ENCODE peak calls at places on chromosomes 1 and 21, in nine cellular contexts. V is cardiac muscle cell; O is uterus; N is CD8-positive, alpha-beta T cell; Q is OCI-LY7; E is kidney; U is tibial nerve; D is fibroblast of lung; C is neural progenitor cell. X is an unnamed sample.
A peak's percentile ranks its signal among the peaks of the same experiment; 100 is the strongest.

GRCh38 chr1:206829875-206830274 is 35.5 kb upstream of the IL20 start:
- DNase-seq in V (no peak), O (no peak), N (no peak), Q (no peak), E (no peak), U (no peak), D (no peak), C (no peak), X (no peak)

GRCh38 chr1:180670681-180671080 is 38.9 kb downstream of the XPR1 start:
- DNase-seq in V (no peak), O (no peak), N (no peak), Q (no peak), E (no peak), U (no peak), D (no peak), C (no peak), X (no peak)

GRCh38 chr1:7768583-7768982 is 2.5 kb upstream of the VAMP3 start:
- DNase-seq in V (no peak), O (no peak), N (no peak), Q (no peak), E (no peak), U (no peak), D (no peak), C (no peak), X (no peak)

GRCh38 chr1:179867493-179868330 is 9.9 kb downstream of the TOR1AIP2 start:
- DNase-seq in V (peak; percentile 71), O (peak; percentile 31), N (peak; percentile 68), Q (peak; percentile 64), E (no peak), U (no peak), D (peak; percentile 32), C (peak; percentile 74), X (no peak)

GRCh38 chr1:47616906-47617305 is 179.1 kb downstream of the FOXD2 start:
- DNase-seq in V (no peak), O (no peak), N (peak; percentile 15), Q (no peak), E (no peak), U (no peak), D (no peak), C (no peak), X (no peak)

GRCh38 chr1:6508876-6509602 is 17.6 kb upstream of the PLEKHG5 start:
- DNase-seq in V (no peak), O (no peak), N (no peak), Q (no peak), E (peak; percentile 55), U (no peak), D (no peak), C (no peak), X (no peak)

GRCh38 chr1:24152631-24153494 is 9.9 kb upstream of the IL22RA1 start:
- DNase-seq in V (no peak), O (no peak), N (no peak), Q (peak; percentile 37), E (peak; percentile 55), U (no peak), D (no peak), C (no peak), X (no peak)

GRCh38 chr1:66924756-66925557 is at the start of the genes DNAI4 and MIER1:
- DNase-seq in V (peak; percentile 99), O (peak; percentile 98), N (peak; percentile 96), Q (peak; percentile 97), E (peak; percentile 100), U (peak; percentile 94), D (peak; percentile 97), C (peak; percentile 99), X (peak; percentile 99)

GRCh38 chr1:21335750-21336168 is 45.5 kb upstream of the ECE1 start:
- DNase-seq in V (no peak), O (no peak), N (no peak), Q (no peak), E (no peak), U (no peak), D (no peak), C (no peak), X (no peak)

GRCh38 chr21:42754270-42754933 is 101.0 kb downstream of the PDE9A start:
- DNase-seq in V (no peak), O (no peak), N (no peak), Q (no peak), E (peak; percentile 43), U (no peak), D (no peak), C (no peak), X (no peak)

GRCh38 chr1:111943056-111943455 is 46.4 kb downstream of the KCND3 start:
- DNase-seq in V (no peak), O (no peak), N (no peak), Q (no peak), E (no peak), U (no peak), D (no peak), C (no peak), X (no peak)

DNA sequence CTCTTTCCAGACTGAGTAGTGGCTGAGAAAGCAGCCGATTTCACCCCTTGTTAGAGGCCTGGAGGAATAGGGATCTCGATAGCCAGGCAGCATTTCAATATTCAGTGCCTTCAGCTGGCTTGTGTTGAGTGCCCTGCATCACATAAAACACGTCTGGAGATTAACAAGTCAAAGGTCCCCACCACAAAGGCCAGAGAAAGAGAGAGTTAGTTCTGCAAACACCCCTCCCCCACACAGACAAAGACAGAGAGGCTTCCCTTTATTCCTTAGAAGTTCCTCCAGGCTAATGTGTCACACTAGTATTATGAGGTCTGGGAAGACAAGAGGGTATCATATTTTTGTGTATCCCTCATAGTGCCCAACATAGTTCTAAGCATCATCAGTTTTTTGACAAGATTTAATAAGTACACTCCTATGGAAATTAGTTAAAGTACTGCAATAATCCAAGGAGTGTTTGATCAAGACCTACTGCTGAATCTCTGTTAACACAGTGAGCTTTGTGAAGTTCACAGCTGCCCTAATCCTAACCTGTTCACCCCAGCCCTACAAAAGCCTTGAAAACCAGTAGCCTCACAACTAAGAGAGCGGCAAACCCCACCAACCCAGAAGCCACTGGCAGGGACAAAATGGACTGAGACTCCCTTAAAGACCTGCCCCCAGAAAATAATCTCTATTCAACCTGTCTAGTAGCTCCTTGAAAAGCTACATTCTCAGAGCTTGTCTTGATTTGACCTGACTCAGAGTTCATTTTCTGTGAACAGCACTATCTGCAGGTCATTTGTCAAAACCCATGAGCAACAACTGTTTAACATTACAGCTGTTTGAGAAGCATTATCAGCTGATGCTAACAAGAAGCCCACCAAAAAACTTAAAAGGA is 91.9 kb downstream of the COLGALT2 start:
- DNase-seq in V (peak; percentile 23), O (no peak), N (no peak), Q (no peak), E (no peak), U (no peak), D (no peak), C (peak; percentile 88), X (no peak)
- H3K27ac ChIP-seq in V (peak overlapping the region; percentile 88), O (no peak overlapping the region), N (no peak overlapping the region), Q (no peak overlapping the region), E (no peak overlapping the region), U (no peak overlapping the region), D (no peak overlapping the region), C (peak overlapping the region; percentile 78), X (no peak overlapping the region)

DNA sequence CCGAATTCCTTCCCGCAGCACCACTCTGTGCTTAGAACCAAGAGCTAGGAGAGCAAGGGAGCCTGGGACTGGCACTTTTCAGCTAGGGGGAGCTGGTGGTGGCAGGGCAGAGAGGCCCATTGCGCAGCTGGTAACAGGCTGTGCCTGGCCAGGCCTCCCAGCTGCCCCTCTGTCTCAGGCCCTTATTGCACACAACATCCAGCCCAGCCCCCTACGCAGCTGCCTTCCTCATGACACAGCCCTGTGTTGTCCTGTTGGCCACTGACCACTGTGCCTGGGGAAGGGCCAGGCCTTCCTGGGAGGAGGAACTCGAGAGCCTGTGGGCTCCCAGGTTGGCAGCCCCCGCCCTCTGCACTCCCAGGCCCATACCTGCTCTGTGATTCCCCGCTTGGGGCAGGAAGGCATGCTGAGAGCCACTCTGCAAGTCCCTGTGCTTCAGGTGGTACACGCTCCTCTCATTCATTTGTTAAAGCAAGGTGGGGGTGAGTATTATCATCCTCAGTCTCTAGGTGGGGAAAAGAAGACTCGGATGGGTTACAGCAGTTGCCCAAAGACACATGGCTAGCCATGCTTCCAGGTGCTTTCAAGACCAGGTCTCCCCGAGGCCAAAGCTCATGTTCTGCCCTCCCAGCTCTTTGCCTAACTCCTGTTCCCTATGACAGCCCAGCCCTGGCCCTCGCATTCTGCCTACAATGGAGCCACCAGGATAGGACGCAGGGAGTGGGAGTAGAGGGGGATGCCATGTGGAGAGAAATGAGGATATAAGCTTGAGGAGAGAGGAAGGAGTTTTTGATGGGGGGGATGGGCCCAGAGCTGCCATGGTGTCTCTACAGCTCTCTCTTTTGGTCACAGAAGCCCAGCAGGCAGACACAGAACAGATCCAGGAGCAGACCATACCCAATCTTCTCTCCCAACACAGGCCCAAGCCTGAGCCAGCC is 81.8 kb downstream of the TMEM53 start:
- DNase-seq in V (no peak), O (no peak), N (no peak), Q (no peak), E (no peak), U (no peak), D (no peak), C (no peak), X (no peak)
- TF ChIP-seq CTCF in V (no peak), O (no peak), N (no peak), Q (no peak), E (no peak), U (no peak), D (no peak), C (no peak), X (no peak)

DNA sequence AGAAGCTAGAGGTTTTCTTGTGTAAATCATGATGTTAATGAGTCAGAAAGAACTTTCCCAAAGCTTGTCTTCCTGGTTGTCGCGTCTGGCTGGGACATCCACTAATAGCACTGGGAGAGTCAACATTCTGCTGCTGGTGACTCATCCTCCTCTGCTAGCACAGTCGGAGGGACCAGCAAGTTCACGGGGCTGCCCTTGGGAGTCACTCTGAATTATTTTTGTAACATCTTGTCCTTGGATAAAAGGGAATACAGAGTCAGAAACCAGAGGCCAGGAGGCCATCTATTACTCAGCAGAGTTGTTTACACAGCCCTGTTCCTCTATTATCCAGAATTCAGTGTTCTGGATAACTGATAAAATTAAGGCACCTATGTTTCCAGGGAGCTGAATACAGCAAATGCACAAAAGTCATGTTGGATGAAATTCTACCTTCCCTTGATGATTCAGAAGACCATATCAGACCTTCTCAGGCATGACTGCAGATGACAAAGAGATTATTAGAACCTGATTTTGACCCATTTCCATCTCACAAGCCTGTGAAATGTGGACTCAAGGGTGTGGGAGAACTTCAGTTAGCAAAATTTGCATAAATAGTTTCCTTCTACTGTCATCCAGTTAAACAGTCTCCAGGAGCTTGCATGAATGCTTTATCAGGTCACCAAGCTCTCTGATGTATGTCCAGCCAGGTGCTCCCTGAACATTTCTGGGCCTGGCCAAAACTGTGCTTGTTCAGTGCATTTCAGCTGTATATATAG is 68.1 kb downstream of the JAK1 start:
- DNase-seq in V (peak; percentile 81), O (peak; percentile 73), N (no peak), Q (peak; percentile 46), E (peak; percentile 94), U (peak; percentile 70), D (peak; percentile 98), C (no peak), X (peak; percentile 93)
- H3K4me1 ChIP-seq in V (peaks cover 6% of the 10 kb centered on the region), O (peaks cover 12% of the 10 kb centered on the region), N (peaks cover 63% of the 10 kb centered on the region), Q (peaks cover 42% of the 10 kb centered on the region), E (peaks cover 20% of the 10 kb centered on the region), U (peaks cover 24% of the 10 kb centered on the region), D (peaks cover 13% of the 10 kb centered on the region), C (no peaks in the 10 kb centered on the region), X (peaks cover 49% of the 10 kb centered on the region)

DNA sequence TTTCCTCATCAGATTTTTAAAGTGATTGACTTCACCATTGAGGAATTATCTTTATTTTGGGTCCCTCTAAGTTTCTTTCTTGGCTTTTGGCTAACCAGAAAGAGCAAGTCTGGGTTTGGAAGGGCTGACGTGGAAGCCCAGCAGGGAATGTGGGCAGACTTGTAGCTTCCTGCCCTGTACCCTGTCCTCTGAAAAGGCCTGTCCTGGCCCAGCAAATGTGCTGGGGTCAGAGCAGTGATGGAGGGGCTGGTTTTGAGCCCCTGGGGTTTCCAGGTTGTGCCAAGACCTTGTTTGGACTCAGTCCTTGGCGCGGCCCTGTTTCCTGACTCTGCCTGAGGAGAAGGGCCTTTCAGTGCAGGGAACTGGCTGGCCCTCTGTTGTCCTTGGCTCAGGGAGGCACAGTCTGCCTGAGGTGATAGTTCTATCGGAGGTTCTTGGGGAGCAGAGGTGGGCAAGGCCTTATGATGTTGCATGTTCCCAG is 72.1 kb downstream of the UCK2 start:
- DNase-seq in V (no peak), O (no peak), N (no peak), Q (no peak), E (no peak), U (no peak), D (peak; percentile 70), C (no peak), X (no peak)
- H3K27ac ChIP-seq in V (peak overlapping the region; percentile 83), O (peak overlapping the region; percentile 58), N (no peak overlapping the region), Q (no peak overlapping the region), E (no peak overlapping the region), U (no peak overlapping the region), D (peak overlapping the region; percentile 100), C (no peak overlapping the region), X (peak overlapping the region; percentile 93)

X was measured in psoas muscle.